ENCODE peak calls at places on chromosomes 11 and 22, in eight cellular contexts. G is Panc1; H is cardiac muscle cell; M is stimulated activated CD8-positive, alpha-beta memory T cell treated with anti-CD3 and anti-CD28 coated beads, Interleukin-12 subunit alpha, Interleukin-12 subunit beta, amount 100 ng/mL, for 1 hour; I is H9; V is cardiac fibroblast; J is H4; A is SW480. T is an unnamed sample.

GRCh38 chr22:44648821-44649566 is 53.0 kb upstream of the PRR5 start:
- DNase-seq in I (no peak), V (peak; percentile 80), J (no peak), H (no peak), G (no peak), A (no peak), M (no peak), T (no peak)

GRCh38 chr11:5593146-5593545 is 3.3 kb upstream of the TRIM6 start:
- DNase-seq in M (no peak), I (no peak), H (no peak), G (no peak), J (no peak), V (no peak), A (no peak), T (no peak)

GRCh38 chr11:28757725-28758515 is 649.7 kb downstream of the METTL15 start:
- DNase-seq in J (peak; percentile 14), M (no peak), G (no peak), V (peak; percentile 88), I (no peak), H (no peak), A (no peak), T (no peak)

GRCh38 chr11:14422052-14422813 is 63.2 kb upstream of the RRAS2 start:
- DNase-seq in G (peak; percentile 89), H (peak; percentile 80), J (peak; percentile 97), I (peak; percentile 90), A (peak; percentile 65), V (peak; percentile 99), M (no peak), T (peak; percentile 92)

GRCh38 chr22:50293441-50294318 is 13.8 kb downstream of the PLXNB2 start:
- DNase-seq in M (no peak), V (peak; percentile 90), I (peak; percentile 82), A (peak; percentile 79), H (peak; percentile 87), J (peak; percentile 56), G (no peak), T (no peak)

GRCh38 chr11:12007769-12008737 is at the start of gene DKK3:
- DNase-seq in M (no peak), G (no peak), V (peak; percentile 40), H (peak; percentile 64), A (no peak), J (peak; percentile 30), I (peak; percentile 63), T (peak; percentile 74)

GRCh38 chr11:13249992-13250391 is 27.6 kb upstream of the BMAL1 start:
- DNase-seq in G (no peak), V (peak; percentile 19), J (no peak), H (no peak), A (peak; percentile 44), I (no peak), M (no peak), T (no peak)

GRCh38 chr11:70524096-70524922 is 126.0 kb downstream of the CTTN start:
- DNase-seq in V (peak; percentile 22), J (no peak), I (no peak), G (no peak), M (no peak), A (peak; percentile 38), H (no peak), T (no peak)

GRCh38 chr11:126403658-126404057 is 48.2 kb downstream of the ST3GAL4 start:
- DNase-seq in V (no peak), M (no peak), H (no peak), I (no peak), A (no peak), J (no peak), G (no peak), T (no peak)

GRCh38 chr11:1125803-1126202 is 31.9 kb upstream of the MUC5AC start:
- DNase-seq in A (no peak), H (no peak), G (no peak), I (no peak), V (no peak), M (no peak), J (no peak), T (no peak)

GRCh38 chr22:19951351-19951750 is 9.7 kb upstream of the TXNRD2 start:
- DNase-seq in G (no peak), A (no peak), M (no peak), H (no peak), V (no peak), I (no peak), J (no peak), T (peak; percentile 80)

GRCh38 chr11:91984033-91984568 is 240.5 kb upstream of the FAT3 start:
- DNase-seq in V (no peak), I (no peak), H (no peak), J (no peak), A (no peak), G (no peak), M (no peak), T (no peak)